ENCODE peak calls at places on chromosome 5, in seven cellular contexts. B is BE2C, G is T-helper 1 cell, F is adrenal gland, X is NCI-H510A treated with DMSO at 0.1 percent for 48 hours, Q is left ventricle myocardium inferior, I is endothelial cell. J is an unnamed sample.

GRCh38 chr5:33339413-33339812 is 101.4 kb upstream of the TARS1 start:
- DNase-seq in B (no peak), G (no peak), F (no peak), X (no peak), Q (no peak), I (no peak), J (no peak)

GRCh38 chr5:133818031-133818431 is 150.4 kb downstream of the C5orf15 start:
- DNase-seq in B (no peak), G (no peak), F (peak), X (no peak), Q (peak), I (no peak), J (no peak)

GRCh38 chr5:119470851-119471451 is 18.7 kb downstream of the HSD17B4 start:
- DNase-seq in B (peak), G (no peak), F (no peak), X (peak), Q (no peak), I (peak), J (peak)

GRCh38 chr5:127517110-127517479 is 345 bp upstream of the PRRC1 start:
- DNase-seq in B (no peak), G (no peak), F (no peak), X (peak), Q (peak), I (no peak), J (peak)

GRCh38 chr5:141840295-141840812 is 37.9 kb downstream of the PCDH1 start:
- DNase-seq in B (no peak), G (no peak), F (no peak), X (no peak), Q (no peak), I (no peak), J (no peak)

GRCh38 chr5:142056831-142057696 is 44.2 kb upstream of the GNPDA1 start:
- DNase-seq in B (no peak), G (no peak), F (no peak), X (no peak), Q (no peak), I (no peak), J (no peak)

GRCh38 chr5:135537271-135537670 is 1.5 kb upstream of the NEUROG1 start:
- DNase-seq in B (no peak), G (no peak), F (no peak), X (no peak), Q (no peak), I (no peak), J (no peak)

GRCh38 chr5:145942749-145943148 is 6.4 kb downstream of the SH3RF2 start:
- DNase-seq in B (no peak), G (no peak), F (no peak), X (no peak), Q (no peak), I (no peak), J (no peak)

GRCh38 chr5:179120951-179121666 is 60.9 kb downstream of the ZNF354C start:
- DNase-seq in B (no peak), G (no peak), F (peak), X (no peak), Q (no peak), I (no peak), J (no peak)

J was measured in NCI-H146.